ENCODE peak calls at places on chromosomes 11 and 22, in ten cellular contexts. C, I, A, F, P, K, D, Z, V and U are unnamed samples.
A peak's percentile ranks its signal among the peaks of the same experiment; 100 is the strongest.

GRCh38 chr22:28833276-28833923 is 33.0 kb upstream of the XBP1 start:
- DNase-seq in V (no peak), D (no peak), F (no peak), I (no peak), A (no peak), P (no peak), K (no peak), C (no peak), Z (no peak), U (no peak)

GRCh38 chr22:43826142-43827093 is 14.3 kb upstream of the EFCAB6 start:
- DNase-seq in C (peak; percentile 56), P (peak; percentile 53), V (peak; percentile 75), Z (peak; percentile 28), I (no peak), F (peak; percentile 62), A (no peak), D (no peak), K (peak; percentile 29), U (no peak)

GRCh38 chr22:19111140-19111539 is 11.1 kb downstream of the DGCR2 start:
- DNase-seq in F (no peak), D (no peak), C (no peak), Z (no peak), K (no peak), A (no peak), P (peak; percentile 41), V (no peak), I (no peak), U (no peak)

GRCh38 chr11:7579226-7579825 is 65.5 kb downstream of the PPFIBP2 start:
- DNase-seq in F (peak; percentile 81), V (no peak), P (no peak), C (no peak), I (no peak), D (no peak), K (no peak), A (no peak), Z (no peak), U (no peak)

GRCh38 chr11:128424867-128425285 is 162.5 kb downstream of the ETS1 start:
- DNase-seq in I (peak; percentile 74), K (no peak), D (no peak), A (no peak), F (peak; percentile 66), P (no peak), Z (no peak), V (no peak), C (no peak), U (no peak)

GRCh38 chr11:120817131-120817530 is 206.8 kb upstream of the TBCEL start:
- DNase-seq in F (no peak), K (no peak), Z (no peak), I (peak; percentile 25), A (peak; percentile 25), C (no peak), V (no peak), P (no peak), D (no peak), U (no peak)

GRCh38 chr11:56624661-56625110 is 10.0 kb upstream of the OR5M1 start:
- DNase-seq in I (no peak), D (no peak), K (no peak), Z (no peak), C (no peak), P (no peak), F (peak; percentile 31), A (no peak), V (peak; percentile 77), U (peak; percentile 71)

GRCh38 chr22:46370584-46371373 is 35.3 kb downstream of the TRMU start:
- DNase-seq in C (no peak), K (no peak), V (no peak), I (no peak), P (no peak), D (no peak), F (no peak), A (no peak), Z (no peak), U (no peak)

GRCh38 chr11:60786811-60787567 is 1.9 kb downstream of the MS4A10 start:
- DNase-seq in C (peak; percentile 82), Z (peak; percentile 26), A (no peak), K (no peak), V (peak; percentile 48), I (peak; percentile 50), P (no peak), F (peak; percentile 91), D (no peak), U (peak; percentile 34)

GRCh38 chr11:14764899-14765527 is 121.4 kb downstream of the PDE3B start:
- DNase-seq in P (no peak), A (no peak), Z (no peak), I (no peak), F (peak; percentile 77), C (no peak), K (no peak), D (no peak), V (peak; percentile 36), U (no peak)

GRCh38 chr22:20542736-20543135 is 35.3 kb downstream of the MED15 start:
- DNase-seq in Z (no peak), D (no peak), A (no peak), V (no peak), I (no peak), P (no peak), K (no peak), F (no peak), C (no peak), U (no peak)

GRCh38 chr22:45007946-45008852 is 1.6 kb downstream of the PHF21B start:
- DNase-seq in V (no peak), Z (no peak), P (no peak), C (no peak), F (no peak), A (no peak), D (no peak), I (no peak), K (peak; percentile 14), U (no peak)

GRCh38 chr11:103851166-103851651 is 185.2 kb upstream of the DDI1 start:
- DNase-seq in I (no peak), A (no peak), D (no peak), V (peak; percentile 24), Z (no peak), F (peak; percentile 83), C (no peak), P (no peak), K (no peak), U (no peak)

GRCh38 chr11:118010738-118011461 is 24.7 kb downstream of the IL10RA start:
- DNase-seq in K (peak; percentile 39), P (peak; percentile 81), F (no peak), A (peak; percentile 41), C (no peak), Z (peak; percentile 95), V (no peak), I (peak; percentile 95), D (no peak), U (peak; percentile 39)

GRCh38 chr11:111521132-111521531 is 6.6 kb downstream of the HOATZ start:
- DNase-seq in D (no peak), V (peak; percentile 34), A (no peak), C (no peak), I (no peak), P (no peak), Z (no peak), F (no peak), K (no peak), U (no peak)

GRCh38 chr11:38156495-38157146 is 1558.6 kb upstream of the RAG2 start:
- DNase-seq in V (no peak), K (no peak), Z (no peak), D (no peak), I (no peak), F (no peak), A (no peak), P (no peak), C (no peak), U (no peak)

GRCh38 chr22:21923163-21923561 is 29.5 kb downstream of the PPM1F start:
- DNase-seq in F (no peak), P (no peak), K (no peak), I (no peak), V (no peak), C (no peak), A (no peak), Z (no peak), D (no peak), U (no peak)

GRCh38 chr11:34192481-34193401 is 87.3 kb downstream of the NAT10 start:
- DNase-seq in F (peak; percentile 90), K (no peak), C (peak; percentile 60), I (no peak), Z (no peak), A (peak; percentile 25), P (no peak), V (peak; percentile 84), D (no peak), U (no peak)

GRCh38 chr11:46240861-46241260 is 36.6 kb upstream of the CREB3L1 start:
- DNase-seq in Z (no peak), V (peak; percentile 44), D (no peak), A (no peak), C (no peak), P (no peak), I (no peak), K (no peak), F (no peak), U (no peak)

GRCh38 chr22:42928969-42929837 is 72.1 kb upstream of the ARFGAP3 start:
- DNase-seq in F (peak; percentile 36), K (no peak), V (no peak), P (peak; percentile 72), D (no peak), C (no peak), I (peak; percentile 48), A (no peak), Z (peak; percentile 77), U (no peak)

GRCh38 chr11:119179342-119179741 is 5.9 kb upstream of the NHERF4 start:
- DNase-seq in P (no peak), F (no peak), D (no peak), I (no peak), K (no peak), C (no peak), V (no peak), A (no peak), Z (no peak), U (no peak)

GRCh38 chr11:110908401-110909106 is 196.3 kb upstream of the ARHGAP20 start:
- DNase-seq in P (no peak), F (peak; percentile 64), C (peak; percentile 68), D (no peak), I (no peak), V (peak; percentile 97), K (no peak), A (no peak), Z (no peak), U (peak; percentile 59)

GRCh38 chr11:31214337-31214736 is 155.2 kb downstream of the DCDC1 start:
- DNase-seq in K (no peak), C (no peak), D (no peak), I (no peak), A (no peak), P (no peak), F (no peak), Z (no peak), V (no peak), U (no peak)